ENCODE peak calls at places on chromosomes 16 and 17, in four cellular contexts. E is neural progenitor cell, Z is Karpas-422, D is AG04450. R is an unnamed sample.

GRCh38 chr17:55601874-55602364 is 90.7 kb upstream of the SMIM36 start:
- DNase-seq in D (no peak), E (peak), Z (peak), R (peak)

GRCh38 chr17:6457688-6458190 is 13.5 kb downstream of the PIMREG start:
- DNase-seq in E (no peak), D (no peak), Z (no peak), R (no peak)

GRCh38 chr17:29078183-29079045 is 35.5 kb downstream of the PIPOX start:
- DNase-seq in D (no peak), Z (no peak), E (no peak), R (no peak)

GRCh38 chr16:31498493-31498892 is 9.7 kb downstream of the RUSF1 start:
- DNase-seq in Z (no peak), D (no peak), E (no peak), R (no peak)

GRCh38 chr17:7260151-7260550 is 2.1 kb downstream of the CLDN7 start:
- DNase-seq in Z (no peak), E (no peak), D (no peak), R (no peak)

GRCh38 chr16:85148959-85149358 is 36.7 kb upstream of the CIBAR2 start:
- DNase-seq in E (no peak), D (no peak), Z (no peak), R (peak)

GRCh38 chr16:6018848-6019489 is 921.4 kb upstream of the EEF2KMT start:
- DNase-seq in D (no peak), E (peak), Z (no peak), R (no peak)

GRCh38 chr17:13986855-13987254 is 82.4 kb upstream of the COX10 start:
- DNase-seq in E (no peak), Z (no peak), D (no peak), R (no peak)

GRCh38 chr17:2580641-2581040 is 12.8 kb upstream of the PAFAH1B1 start:
- DNase-seq in D (no peak), Z (no peak), E (peak), R (no peak)

GRCh38 chr16:85286066-85286712 is 173.9 kb upstream of the CIBAR2 start:
- DNase-seq in Z (no peak), D (peak), E (no peak), R (peak)

GRCh38 chr17:80984749-80985148 is 6.9 kb upstream of the CHMP6 start:
- DNase-seq in D (peak), Z (no peak), E (peak), R (peak)

GRCh38 chr17:13534946-13535345 is 66.8 kb downstream of the HS3ST3A1 start:
- DNase-seq in D (no peak), E (no peak), Z (no peak), R (no peak)

GRCh38 chr17:78291944-78292910 is 60.8 kb downstream of the TMEM235 start:
- DNase-seq in Z (no peak), E (no peak), D (no peak), R (no peak)

GRCh38 chr17:48526986-48527741 is 3.6 kb downstream of the HOXB1 start:
- DNase-seq in D (no peak), E (peak), Z (no peak), R (no peak)

GRCh38 chr17:37744961-37745800 is at the start of gene HNF1B:
- DNase-seq in D (no peak), E (peak), Z (peak), R (no peak)

DNA sequence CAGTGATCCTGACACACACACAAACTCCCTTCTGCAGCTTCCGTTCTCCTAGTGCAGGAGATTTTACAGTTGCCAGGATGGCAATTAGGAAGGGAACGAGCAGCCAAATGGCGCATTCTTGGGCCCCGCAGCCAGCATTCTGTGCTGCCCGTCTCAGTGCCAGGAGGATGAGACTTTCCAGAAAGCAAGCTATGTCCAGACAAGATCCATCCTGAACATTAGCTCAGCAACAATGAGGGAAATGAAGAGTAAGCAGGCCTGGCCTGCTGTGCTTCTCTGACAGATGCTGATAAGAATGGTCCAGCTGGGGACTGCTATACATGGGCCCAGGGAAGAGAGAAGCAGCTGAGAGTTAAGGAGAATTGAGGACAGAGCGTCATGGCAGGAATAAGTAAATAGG is 16.5 kb downstream of the SPPL2C start:
- DNase-seq in E (no peak), Z (no peak), D (no peak), R (no peak)
- H3K4me3 ChIP-seq in E (no peak), Z (no peak), D (no peak), R (no peak)

DNA sequence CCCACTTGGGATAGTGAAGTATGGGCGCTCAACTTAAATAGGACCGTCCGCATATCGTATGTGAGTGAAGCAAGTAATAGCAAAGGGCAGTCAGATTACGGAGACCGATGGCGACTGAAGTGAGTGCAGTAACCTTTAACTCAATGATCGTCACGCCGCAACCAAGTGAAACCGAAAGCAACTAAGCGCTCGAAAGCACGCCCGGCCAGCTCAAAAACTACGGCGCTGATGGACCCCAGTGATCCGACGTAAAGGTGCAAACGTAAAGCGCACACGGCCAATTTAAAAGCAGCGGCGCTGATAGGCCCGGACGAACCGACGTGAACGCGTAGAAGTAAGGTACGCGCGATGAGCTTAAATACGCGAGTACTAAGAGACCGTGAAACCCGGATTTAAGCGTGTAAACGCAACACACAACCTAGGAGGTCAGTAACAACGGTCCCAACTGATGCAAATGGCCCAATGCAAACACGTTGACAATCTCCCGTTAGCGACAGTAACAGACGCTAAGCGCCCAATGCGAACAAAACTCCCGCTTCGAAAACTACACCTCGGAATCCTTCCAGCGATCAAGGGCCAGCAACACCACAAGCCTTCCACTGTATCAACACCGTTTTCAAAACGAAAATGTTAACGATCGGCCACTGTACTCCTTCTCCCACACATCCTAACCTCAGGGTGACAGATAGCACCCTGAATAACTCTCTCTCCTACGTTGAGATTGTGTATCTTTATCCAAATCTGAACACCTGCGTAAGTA is 37.9 kb upstream of the ARL4D start:
- DNase-seq in D (peak), E (peak), Z (peak), R (peak)
- H3K4me3 ChIP-seq in D (peak), E (peak), Z (peak), R (peak)

GRCh38 chr16:89660146-89660545 is 2.5 kb downstream of the SPATA33 start:
- DNase-seq in D (no peak), E (no peak), Z (no peak), R (no peak)
- H3K4me3 ChIP-seq in D (no peak), E (no peak), Z (no peak), R (no peak)

DNA sequence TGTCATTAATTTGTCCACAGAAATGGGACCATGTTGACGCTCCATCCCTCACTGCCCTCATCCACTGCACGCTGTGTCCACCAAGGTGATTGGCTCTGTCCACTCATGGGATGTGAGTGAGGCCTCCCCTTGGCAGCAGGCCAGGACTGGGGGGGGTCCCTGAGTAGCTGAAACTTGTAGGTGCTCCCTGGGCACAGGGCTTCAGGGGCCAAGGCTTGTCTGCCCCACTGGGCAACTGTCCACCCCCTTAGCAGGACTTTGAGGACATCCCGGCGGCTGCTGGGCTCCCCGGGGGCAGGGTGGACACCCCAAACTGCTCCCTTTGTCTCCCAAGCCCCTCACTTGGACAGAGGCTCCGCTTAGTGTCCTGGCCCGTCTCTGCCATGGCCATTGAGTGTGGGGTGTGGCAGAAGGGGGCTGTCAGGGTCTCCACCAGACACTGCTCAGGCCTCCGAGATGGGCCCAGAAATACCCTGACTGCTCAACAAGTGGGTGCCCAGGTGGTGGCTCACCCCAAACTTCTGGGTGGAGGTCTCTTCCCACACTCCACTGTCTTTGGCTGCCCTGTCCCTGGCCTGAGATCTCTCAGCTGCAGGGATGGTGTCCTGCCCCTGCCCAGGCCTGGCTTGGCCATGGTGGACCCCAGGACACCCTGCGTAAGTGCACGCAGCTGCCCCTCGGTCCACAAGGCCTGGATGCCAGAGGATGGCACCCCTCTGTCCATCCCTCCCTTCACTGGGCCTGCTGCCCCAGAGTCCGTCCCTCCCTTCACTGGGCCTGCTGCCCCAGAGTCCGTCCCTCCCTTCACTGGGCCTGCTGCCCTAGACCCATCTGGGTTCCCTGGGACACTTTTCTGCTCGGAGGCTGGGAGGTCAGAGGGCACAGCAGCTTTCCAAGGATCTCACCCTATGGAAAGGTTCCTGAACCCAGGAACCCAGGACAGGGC is 2.9 kb upstream of the RAB40C start:
- DNase-seq in E (no peak), Z (no peak), D (no peak), R (no peak)
- H3K4me3 ChIP-seq in E (no peak), Z (peak), D (no peak), R (no peak)

DNA sequence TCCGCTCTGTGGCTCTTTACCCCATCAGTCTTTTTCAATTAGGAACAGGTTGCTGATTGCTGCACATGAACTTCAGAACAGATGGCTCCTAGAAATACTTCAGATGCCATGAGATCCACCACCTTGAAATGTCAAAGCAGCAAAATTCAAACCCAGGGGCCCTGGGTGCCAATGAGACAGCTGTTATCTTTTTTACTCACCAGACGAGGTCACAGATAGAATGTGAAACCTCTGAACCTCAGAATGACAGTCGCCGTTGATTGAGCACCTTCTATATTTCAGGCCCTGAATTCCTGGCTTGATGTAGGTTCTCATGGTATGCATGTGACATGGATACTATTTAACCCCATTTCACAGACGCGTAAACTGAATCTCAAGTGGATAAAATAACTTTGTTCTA is 63.0 kb downstream of the MAF start:
- DNase-seq in D (no peak), E (no peak), Z (no peak), R (no peak)
- H3K4me3 ChIP-seq in D (no peak), E (no peak), Z (no peak), R (no peak)

GRCh38 chr16:12417051-12417818 is 386.5 kb downstream of the CPPED1 start:
- DNase-seq in Z (no peak), D (no peak), E (no peak), R (no peak)
- H3K4me3 ChIP-seq in Z (no peak), D (no peak), E (no peak), R (no peak)

GRCh38 chr16:55508941-55509920 is at the start of gene LPCAT2:
- DNase-seq in Z (no peak), E (peak), D (peak), R (peak)

GRCh38 chr16:55506083-55506482 is 2.8 kb upstream of the LPCAT2 start:
- DNase-seq in E (no peak), Z (no peak), D (no peak), R (no peak)

GRCh38 chr16:55510185-55510805 is 1.4 kb downstream of the LPCAT2 start:
- DNase-seq in D (no peak), Z (no peak), E (no peak), R (no peak)

GRCh38 chr16:55506708-55507107 is 2.2 kb upstream of the LPCAT2 start:
- DNase-seq in E (no peak), Z (no peak), D (no peak), R (no peak)

GRCh38 chr16:55508271-55508921 is 476 bp upstream of the LPCAT2 start:
- DNase-seq in Z (no peak), E (no peak), D (no peak), R (no peak)
- H3K4me3 ChIP-seq in Z (no peak), E (no peak), D (peak), R (peak)

DNA sequence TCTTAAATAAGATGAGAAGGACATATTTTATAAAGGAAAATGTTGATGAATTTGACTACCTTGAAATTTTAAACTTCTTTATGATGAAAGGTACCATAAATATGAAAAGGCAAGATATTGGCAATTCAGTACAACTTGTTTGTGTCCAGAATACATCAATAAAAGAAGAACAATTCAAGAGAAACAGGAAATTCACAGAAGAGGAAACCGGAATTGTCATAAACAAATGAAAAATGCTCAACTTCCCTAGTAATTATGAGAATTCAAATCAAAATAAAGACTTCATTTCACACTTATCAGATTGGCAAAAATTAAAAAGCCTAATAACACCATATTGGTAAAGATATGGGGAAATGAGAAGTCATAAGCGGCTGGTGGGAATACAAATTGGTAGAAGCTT is 54.3 kb downstream of the WSB1 start:
- DNase-seq in D (no peak), E (no peak), Z (no peak), R (no peak)
- H3K4me3 ChIP-seq in D (no peak), E (peak), Z (peak), R (no peak)

DNA sequence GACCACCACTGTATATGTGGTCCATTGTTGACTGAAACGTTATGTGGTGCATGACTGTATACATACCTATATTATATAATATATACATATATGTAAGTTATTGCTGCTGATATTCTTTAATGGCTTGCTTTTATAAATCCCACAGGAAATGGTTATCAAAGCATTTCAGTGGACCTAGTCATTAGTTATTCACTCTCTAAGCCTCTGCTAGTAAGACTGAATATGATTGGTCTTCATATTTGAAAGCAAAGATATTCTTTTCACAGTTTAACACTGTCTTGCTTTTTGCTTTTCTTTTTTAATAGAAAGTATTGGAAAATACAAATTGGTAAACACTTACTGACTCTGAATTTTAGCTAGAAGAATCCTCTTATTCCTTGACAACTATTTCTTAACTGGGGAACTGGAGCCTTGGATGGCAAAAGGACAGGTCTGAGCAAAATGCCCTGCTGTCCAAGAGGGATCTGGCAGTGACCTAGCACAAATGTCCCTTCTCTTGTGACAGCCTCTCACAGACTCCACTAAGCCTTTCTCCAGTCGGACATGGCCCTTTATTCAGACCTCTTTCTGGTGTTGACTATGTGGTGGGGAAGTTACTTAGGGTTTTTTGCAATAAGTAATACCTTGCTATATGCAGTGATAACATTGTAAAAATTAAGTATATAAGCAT is 14.7 kb upstream of the MYH2 start:
- DNase-seq in D (no peak), Z (no peak), E (no peak), R (no peak)
- H3K4me3 ChIP-seq in D (no peak), Z (no peak), E (no peak), R (no peak)

DNA sequence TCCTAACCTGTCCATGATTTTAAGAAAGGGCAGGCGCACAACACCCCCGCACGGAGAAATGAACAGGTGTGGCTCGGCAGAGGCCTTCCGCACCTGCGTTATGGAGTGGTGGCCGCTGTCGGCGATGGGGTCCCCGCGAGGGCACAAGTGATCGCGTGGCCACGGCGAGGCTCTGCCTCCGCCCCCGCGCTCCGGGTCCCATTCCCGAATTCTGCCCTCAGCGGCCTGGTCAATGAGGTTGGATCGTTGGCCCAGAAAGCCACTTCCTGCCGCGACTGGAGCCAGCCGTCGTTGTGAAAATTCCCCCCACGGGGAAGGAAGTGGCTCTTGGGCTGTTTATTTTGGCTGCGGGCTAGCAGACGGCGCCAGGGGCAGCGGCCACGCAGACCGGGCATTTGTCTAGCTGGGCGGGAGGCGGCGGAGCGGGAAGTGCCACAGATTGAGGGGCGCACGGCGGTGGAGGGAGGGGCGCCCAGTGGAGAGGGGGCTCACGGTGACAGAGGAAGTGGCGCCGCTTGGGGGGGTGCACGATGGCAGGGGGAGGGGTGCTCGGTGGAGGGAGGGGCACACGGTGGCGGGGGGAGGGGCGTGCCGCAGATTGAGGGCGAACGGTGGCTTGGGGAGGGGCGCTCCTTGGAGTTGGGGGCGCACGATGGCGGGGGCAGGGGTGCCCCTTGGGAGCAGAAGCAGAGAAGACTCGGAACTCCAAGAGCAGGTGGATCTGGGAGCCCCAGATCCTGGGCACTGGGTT is 25.0 kb downstream of the MRC2 start:
- DNase-seq in Z (no peak), E (peak), D (no peak), R (peak)
- H3K4me3 ChIP-seq in Z (peak), E (peak), D (peak), R (peak)